ENCODE peak calls at places on chromosome 10, in four cellular contexts. W is mammary epithelial cell, K is mesendoderm, Y is H9. Q is an unnamed sample.

GRCh38 chr10:37789590-37789989 is 67.8 kb downstream of the ZNF248 start:
- DNase-seq in W (no peak), K (no peak), Y (no peak), Q (no peak)

GRCh38 chr10:106571216-106571954 is 593.1 kb downstream of the SORCS1 start:
- DNase-seq in W (peak), K (peak), Y (no peak), Q (peak)

GRCh38 chr10:77320852-77321496 is 316.6 kb downstream of the KCNMA1 start:
- DNase-seq in W (peak), K (no peak), Y (no peak), Q (peak)

GRCh38 chr10:42932116-42932515 is 144.8 kb upstream of the RET start:
- DNase-seq in W (no peak), K (no peak), Y (no peak), Q (no peak)

GRCh38 chr10:44780461-44780860 is 130.7 kb upstream of the TMEM72 start:
- DNase-seq in W (no peak), K (no peak), Y (no peak), Q (no peak)

GRCh38 chr10:110376021-110376773 is 71.5 kb upstream of the SMNDC1 start:
- DNase-seq in W (no peak), K (no peak), Y (no peak), Q (no peak)

GRCh38 chr10:130425881-130426435 is 289.8 kb downstream of the GLRX3 start:
- DNase-seq in W (no peak), K (no peak), Y (no peak), Q (no peak)

GRCh38 chr10:75532253-75532924 is 101.0 kb downstream of the LRMDA start:
- DNase-seq in W (peak), K (no peak), Y (no peak), Q (peak)

GRCh38 chr10:46549171-46550075 is 7.0 kb downstream of the GPRIN2 start:
- DNase-seq in W (no peak), K (no peak), Y (peak), Q (no peak)

GRCh38 chr10:124254519-124254918 is 161.1 kb upstream of the CHST15 start:
- DNase-seq in W (no peak), K (no peak), Y (no peak), Q (no peak)

GRCh38 chr10:1230138-1230537 is 174.0 kb downstream of the WDR37 start:
- DNase-seq in W (no peak), K (no peak), Y (peak), Q (no peak)

GRCh38 chr10:100621360-100622205 is 85.8 kb downstream of the HIF1AN start:
- DNase-seq in W (no peak), K (no peak), Y (no peak), Q (no peak)

GRCh38 chr10:3538850-3539531 is 246.0 kb downstream of the KLF6 start:
- DNase-seq in W (peak), K (peak), Y (no peak), Q (peak)

GRCh38 chr10:59625842-59626522 is 83.7 kb downstream of the SLC16A9 start:
- DNase-seq in W (peak), K (peak), Y (peak), Q (peak)

GRCh38 chr10:31947144-31947926 is 18.7 kb upstream of the ARHGAP12 start:
- DNase-seq in W (peak), K (peak), Y (no peak), Q (peak)

GRCh38 chr10:6300106-6300783 is 97.5 kb downstream of the PFKFB3 start:
- DNase-seq in W (peak), K (no peak), Y (no peak), Q (peak)

GRCh38 chr10:125014086-125014830 is 72.3 kb downstream of the ZRANB1 start:
- DNase-seq in W (no peak), K (no peak), Y (no peak), Q (no peak)

GRCh38 chr10:62082729-62083412 is 181.4 kb downstream of the ARID5B start:
- DNase-seq in W (peak), K (no peak), Y (no peak), Q (peak)

GRCh38 chr10:90856261-90856660 is 1.6 kb downstream of the HTR7 start:
- DNase-seq in W (peak), K (peak), Y (no peak), Q (no peak)

GRCh38 chr10:44881639-44882038 is 29.5 kb upstream of the TMEM72 start:
- DNase-seq in W (no peak), K (no peak), Y (no peak), Q (no peak)

GRCh38 chr10:11827006-11827405 is 3.9 kb downstream of the PROSER2 start:
- DNase-seq in W (no peak), K (no peak), Y (no peak), Q (no peak)
- H3K4me2 ChIP-seq in W (no peak), K (no peak), Y (no peak), Q (no peak)

GRCh38 chr10:12196531-12197211 is 683 bp downstream of the CDC123 start:
- DNase-seq in W (no peak), K (no peak), Y (no peak), Q (no peak)

GRCh38 chr10:12193193-12193592 is 2.5 kb downstream of the NUDT5 start:
- DNase-seq in W (peak), K (no peak), Y (no peak), Q (peak)

GRCh38 chr10:12195281-12195602 is 449 bp downstream of the NUDT5 start:
- DNase-seq in W (no peak), K (no peak), Y (no peak), Q (no peak)

GRCh38 chr10:12195603-12196506 is at the start of the genes CDC123 and NUDT5:
- DNase-seq in W (peak), K (peak), Y (peak), Q (peak)

DNA sequence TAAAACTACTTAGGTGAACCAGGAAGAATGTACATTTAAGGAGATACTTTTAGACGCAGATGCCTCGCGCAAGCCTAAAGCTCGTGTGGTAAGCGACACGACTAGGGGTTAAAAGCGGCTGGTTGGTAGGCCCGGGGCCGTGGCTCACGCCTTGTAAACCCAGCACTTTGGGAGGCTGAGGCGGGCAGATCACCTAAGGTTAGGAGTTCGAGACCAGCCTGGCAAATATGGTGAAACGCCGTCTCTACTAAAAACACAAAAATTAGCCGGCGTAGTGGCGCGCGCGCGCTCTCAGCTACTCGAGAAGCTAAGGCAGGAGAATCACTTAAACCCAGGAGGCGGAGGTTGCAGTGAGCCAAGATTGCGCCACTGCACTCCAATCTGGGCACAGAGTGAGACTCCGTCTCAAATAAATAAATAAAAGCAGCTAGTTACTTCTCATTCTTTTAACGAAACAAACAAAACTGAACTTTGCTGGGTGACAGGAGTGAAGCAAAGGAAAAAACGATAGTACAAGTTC is 879 bp downstream of the NUDT5 start:
- DNase-seq in W (peak), K (peak), Y (no peak), Q (peak)
- H3K9ac ChIP-seq in W (peak), K (peak), Y (peak), Q (peak)

GRCh38 chr10:97020452-97021400 is 165.0 kb downstream of the SLIT1 start:
- DNase-seq in W (no peak), K (no peak), Y (no peak), Q (no peak)

GRCh38 chr10:97025613-97026242 is 160.0 kb downstream of the SLIT1 start:
- DNase-seq in W (peak), K (peak), Y (peak), Q (peak)

GRCh38 chr10:97022616-97023015 is 163.1 kb downstream of the SLIT1 start:
- DNase-seq in W (no peak), K (no peak), Y (no peak), Q (no peak)

GRCh38 chr10:97024181-97025073 is 161.3 kb downstream of the SLIT1 start:
- DNase-seq in W (peak), K (no peak), Y (no peak), Q (peak)

DNA sequence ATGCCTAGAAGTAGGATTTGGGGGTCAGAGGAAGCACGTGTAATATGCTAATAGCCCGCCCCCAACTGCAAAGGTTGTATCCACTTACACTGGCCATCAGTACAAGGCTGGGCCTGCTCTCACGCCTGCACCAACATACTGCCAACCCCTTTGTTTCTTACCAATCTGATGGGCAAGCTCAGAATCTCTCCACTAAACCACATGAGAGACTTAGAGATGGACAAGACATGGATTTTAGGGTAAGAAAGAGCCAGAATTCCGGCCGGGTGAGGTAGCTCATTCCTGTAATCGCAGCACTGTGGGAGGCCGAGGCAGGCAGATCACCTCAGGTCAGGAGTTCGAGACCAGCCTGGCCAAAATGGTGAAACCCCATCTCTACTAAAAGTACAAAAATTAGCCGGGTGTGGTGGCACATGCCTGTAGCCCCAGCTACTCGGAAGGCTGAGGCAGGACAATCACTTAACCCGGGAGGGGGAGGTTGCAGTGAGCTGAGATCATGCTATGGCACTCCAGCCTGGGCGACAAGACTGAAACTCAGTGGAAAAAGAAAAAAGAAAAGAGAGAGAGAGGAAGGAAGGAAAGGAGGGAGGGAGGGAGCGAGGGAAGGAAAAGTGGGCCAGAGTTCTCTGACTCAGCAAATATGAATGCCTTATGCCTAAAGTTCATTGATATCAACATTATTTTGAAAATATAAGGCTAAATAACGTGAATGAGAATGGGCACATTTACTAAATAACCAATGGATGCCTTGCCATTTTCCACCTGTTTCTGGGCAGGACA is 162.2 kb downstream of the SLIT1 start:
- DNase-seq in W (no peak), K (no peak), Y (no peak), Q (peak)
- H3K4me2 ChIP-seq in W (no peak), K (no peak), Y (no peak), Q (peak)

GRCh38 chr10:80454526-80455460 is 683 bp downstream of the TSPAN14 start:
- DNase-seq in W (peak), K (peak), Y (peak), Q (no peak)
- H3K9ac ChIP-seq in W (peak), K (peak), Y (peak), Q (peak)

DNA sequence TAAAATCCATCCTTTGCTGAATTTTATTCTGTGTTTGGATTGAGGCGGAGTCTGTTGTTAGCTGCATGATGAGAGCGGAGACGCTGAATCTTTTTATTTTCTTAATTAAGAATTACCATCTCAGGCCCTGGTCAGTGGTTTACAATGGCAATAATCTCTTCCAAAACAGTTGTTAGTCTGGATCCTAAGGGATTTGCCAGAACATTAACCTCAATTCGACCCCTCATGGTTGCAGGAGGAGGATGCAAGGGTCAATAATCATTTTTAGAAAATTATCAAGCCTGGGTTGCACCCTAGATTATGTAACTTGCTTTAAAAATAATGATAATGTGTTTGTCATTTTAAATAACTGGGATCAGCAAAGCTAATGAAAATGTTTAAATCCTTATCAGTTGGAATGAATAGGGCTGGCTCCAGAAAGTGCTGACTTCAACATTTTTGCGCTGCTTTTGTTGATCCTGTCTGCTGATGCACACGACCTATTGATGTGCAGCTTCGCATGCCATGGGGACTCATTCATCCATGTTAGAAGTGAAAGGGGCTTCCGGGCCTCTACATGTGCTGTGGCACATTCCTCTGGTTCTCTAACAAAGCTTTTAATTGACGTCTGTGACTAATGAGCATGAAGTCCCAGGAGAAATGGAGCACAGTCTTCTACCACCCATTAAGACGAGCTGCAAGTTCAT is 80.7 kb upstream of the KIAA1217 start:
- DNase-seq in W (no peak), K (no peak), Y (no peak), Q (no peak)
- H3K4me2 ChIP-seq in W (no peak), K (no peak), Y (no peak), Q (no peak)

DNA sequence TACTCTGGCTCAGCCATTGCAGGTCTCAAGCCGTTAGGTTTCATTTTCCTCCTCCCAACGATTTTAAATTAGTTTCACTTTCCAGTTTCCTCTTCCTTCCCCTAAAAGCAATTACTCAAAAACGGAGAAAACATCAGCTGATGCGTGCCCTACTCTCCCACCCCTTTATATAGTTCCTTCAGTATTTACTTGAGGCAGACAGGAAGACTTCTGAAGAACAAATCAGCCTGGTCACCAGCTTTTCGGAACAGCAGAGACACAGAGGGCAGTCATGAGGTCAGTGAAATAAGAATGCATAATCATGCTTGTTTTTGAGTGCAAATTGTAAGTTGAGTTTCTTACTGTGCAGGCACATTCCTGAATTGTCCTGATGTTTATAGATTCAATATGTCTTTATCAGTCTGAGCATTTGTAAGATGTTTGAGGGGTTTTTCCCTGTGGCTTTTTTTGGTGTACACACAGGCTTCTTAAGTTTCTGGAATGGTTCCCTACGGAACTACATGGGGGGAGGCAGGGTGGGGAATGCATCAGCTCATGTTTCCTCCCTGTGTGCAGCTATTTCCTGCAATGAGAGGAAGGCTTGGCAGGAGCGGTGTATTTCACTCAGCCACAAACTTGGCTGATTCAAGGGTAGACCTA is at the start of gene IFIT3:
- DNase-seq in W (peak), K (peak), Y (no peak), Q (peak)
- H3K9ac ChIP-seq in W (peak), K (peak), Y (no peak), Q (peak)

Q was measured in astrocyte.